ENCODE peak calls at places on chromosome 2, in five cellular contexts. V, Z, D, I and B are unnamed samples.

GRCh38 chr2:232236200-232236599 is 142.4 kb upstream of the ALPP start:
- DNase-seq in D (no peak), Z (no peak), V (no peak), I (no peak), B (no peak)

GRCh38 chr2:240572141-240573031 is 4.1 kb downstream of the RNPEPL1 start:
- DNase-seq in Z (no peak), D (no peak), I (peak), V (no peak), B (no peak)

GRCh38 chr2:184369307-184369706 is 229.0 kb upstream of the ZNF804A start:
- DNase-seq in D (no peak), I (no peak), V (no peak), Z (no peak), B (no peak)

GRCh38 chr2:8694737-8695136 is 12.9 kb downstream of the ID2 start:
- DNase-seq in I (no peak), V (no peak), Z (no peak), D (no peak), B (no peak)

GRCh38 chr2:11005032-11005431 is 93.3 kb downstream of the KCNF1 start:
- DNase-seq in V (no peak), I (no peak), D (no peak), Z (no peak), B (no peak)

GRCh38 chr2:100043891-100044255 is 98.5 kb downstream of the AFF3 start:
- DNase-seq in V (no peak), Z (no peak), D (no peak), I (no peak), B (no peak)

GRCh38 chr2:23287250-23287704 is 97.7 kb upstream of the KLHL29 start:
- DNase-seq in D (no peak), Z (peak), I (no peak), V (peak), B (no peak)

GRCh38 chr2:38215993-38216392 is 140.0 kb upstream of the CYP1B1 start:
- DNase-seq in I (no peak), V (no peak), D (no peak), Z (no peak), B (no peak)

GRCh38 chr2:189819297-189819704 is 35.1 kb downstream of the PMS1 start:
- DNase-seq in D (no peak), V (no peak), I (no peak), Z (no peak), B (no peak)

GRCh38 chr2:241733391-241734207 is 831 bp upstream of the D2HGDH start:
- DNase-seq in Z (no peak), V (no peak), D (peak), I (no peak), B (peak)

GRCh38 chr2:230927711-230928341 is 2.8 kb upstream of the GPR55 start:
- DNase-seq in I (peak), V (no peak), D (no peak), Z (peak), B (no peak)

GRCh38 chr2:152228215-152228614 is 52.7 kb upstream of the STAM2 start:
- DNase-seq in Z (no peak), I (no peak), V (no peak), D (no peak), B (no peak)

GRCh38 chr2:112155331-112156151 is 17.4 kb downstream of the FBLN7 start:
- DNase-seq in V (no peak), I (no peak), Z (no peak), D (no peak), B (peak)

GRCh38 chr2:157246212-157247067 is 11.1 kb upstream of the GALNT5 start:
- DNase-seq in Z (no peak), V (no peak), D (no peak), I (no peak), B (no peak)

GRCh38 chr2:218783612-218784169 is 1.7 kb downstream of the CYP27A1 start:
- DNase-seq in Z (no peak), D (no peak), I (no peak), V (no peak), B (no peak)

GRCh38 chr2:227164745-227165350 is 424 bp downstream of the COL4A3 start:
- DNase-seq in D (no peak), Z (no peak), V (no peak), I (no peak), B (peak)

GRCh38 chr2:95272781-95273180 is 1.5 kb upstream of the PROM2 start:
- DNase-seq in D (no peak), I (no peak), Z (peak), V (no peak), B (no peak)

GRCh38 chr2:203583696-203584095 is 48.6 kb upstream of the RAPH1 start:
- DNase-seq in V (peak), Z (peak), D (no peak), I (no peak), B (no peak)

GRCh38 chr2:134783912-134784311 is 54.5 kb upstream of the ACMSD start:
- DNase-seq in Z (no peak), I (no peak), D (no peak), V (no peak), B (no peak)

GRCh38 chr2:9112079-9112721 is 94.4 kb upstream of the ASAP2 start:
- DNase-seq in D (peak), V (peak), Z (no peak), I (no peak), B (no peak)

DNA sequence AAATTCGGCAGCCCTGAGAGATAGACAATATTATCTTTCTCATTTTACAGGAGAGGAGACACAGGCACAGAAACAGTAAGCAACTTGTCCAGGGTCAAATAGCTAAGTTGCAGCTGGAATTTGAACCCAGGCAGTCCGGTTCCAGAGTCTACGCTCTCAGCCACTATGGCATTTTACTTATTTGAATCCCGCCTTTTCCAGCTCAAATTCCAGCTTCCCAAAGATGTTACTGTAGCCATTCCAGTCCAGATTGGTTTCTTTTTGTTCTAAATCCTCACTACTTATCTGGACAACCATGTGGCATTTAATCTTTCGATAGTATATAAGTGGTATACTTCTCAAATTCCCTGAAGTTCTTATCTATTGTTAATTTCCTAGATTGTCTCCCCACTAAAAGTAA is 125.7 kb downstream of the NBAS start:
- DNase-seq in D (no peak), Z (no peak), V (no peak), I (no peak), B (no peak)
- H3K27ac ChIP-seq in D (no peak), Z (no peak), V (no peak), I (no peak), B (no peak)

GRCh38 chr2:12045864-12046291 is 299.4 kb downstream of the LPIN1 start:
- DNase-seq in D (no peak), I (no peak), V (no peak), Z (no peak), B (no peak)
- H3K4me3 ChIP-seq in D (no peak), I (no peak), V (no peak), Z (no peak), B (no peak)

DNA sequence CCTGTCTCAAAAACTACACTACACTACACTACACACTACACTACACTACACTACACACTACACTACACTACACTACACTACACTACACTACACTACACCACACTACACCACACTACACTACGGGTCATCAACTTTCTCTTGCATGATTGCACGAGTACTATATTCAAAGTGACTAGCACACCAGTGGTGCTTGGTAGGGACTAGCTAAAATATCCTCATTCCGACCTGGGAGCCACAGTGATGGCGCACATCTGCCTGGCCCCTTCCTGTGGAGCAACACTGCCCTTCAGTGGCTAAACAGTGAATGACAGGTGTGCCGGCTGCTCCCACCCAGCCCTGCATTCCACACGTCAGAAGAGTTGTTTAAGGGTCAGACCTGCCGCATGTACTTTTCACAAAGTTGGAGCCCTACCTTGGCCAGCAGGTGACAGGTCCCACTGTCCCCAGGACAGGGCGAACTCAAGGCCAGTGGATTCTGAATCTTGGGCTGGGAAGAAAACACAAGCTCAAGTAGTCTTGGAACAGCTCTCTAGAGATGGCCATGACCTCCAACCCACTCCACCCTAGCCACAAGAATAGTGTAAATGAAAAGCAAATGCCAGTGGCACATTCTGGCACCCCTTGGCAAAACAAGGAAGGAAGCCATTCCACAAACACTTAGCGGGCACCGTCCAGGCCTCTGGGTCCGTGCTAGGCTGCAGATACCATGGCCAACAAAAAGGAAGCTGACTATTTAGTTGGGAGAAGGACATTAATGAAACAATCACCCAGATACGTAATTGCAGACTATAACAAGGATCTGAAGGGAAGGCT is 79.7 kb upstream of the MSH2 start:
- DNase-seq in V (peak), I (peak), Z (peak), D (peak), B (peak)
- H3K27ac ChIP-seq in V (no peak), I (no peak), Z (no peak), D (no peak), B (no peak)

DNA sequence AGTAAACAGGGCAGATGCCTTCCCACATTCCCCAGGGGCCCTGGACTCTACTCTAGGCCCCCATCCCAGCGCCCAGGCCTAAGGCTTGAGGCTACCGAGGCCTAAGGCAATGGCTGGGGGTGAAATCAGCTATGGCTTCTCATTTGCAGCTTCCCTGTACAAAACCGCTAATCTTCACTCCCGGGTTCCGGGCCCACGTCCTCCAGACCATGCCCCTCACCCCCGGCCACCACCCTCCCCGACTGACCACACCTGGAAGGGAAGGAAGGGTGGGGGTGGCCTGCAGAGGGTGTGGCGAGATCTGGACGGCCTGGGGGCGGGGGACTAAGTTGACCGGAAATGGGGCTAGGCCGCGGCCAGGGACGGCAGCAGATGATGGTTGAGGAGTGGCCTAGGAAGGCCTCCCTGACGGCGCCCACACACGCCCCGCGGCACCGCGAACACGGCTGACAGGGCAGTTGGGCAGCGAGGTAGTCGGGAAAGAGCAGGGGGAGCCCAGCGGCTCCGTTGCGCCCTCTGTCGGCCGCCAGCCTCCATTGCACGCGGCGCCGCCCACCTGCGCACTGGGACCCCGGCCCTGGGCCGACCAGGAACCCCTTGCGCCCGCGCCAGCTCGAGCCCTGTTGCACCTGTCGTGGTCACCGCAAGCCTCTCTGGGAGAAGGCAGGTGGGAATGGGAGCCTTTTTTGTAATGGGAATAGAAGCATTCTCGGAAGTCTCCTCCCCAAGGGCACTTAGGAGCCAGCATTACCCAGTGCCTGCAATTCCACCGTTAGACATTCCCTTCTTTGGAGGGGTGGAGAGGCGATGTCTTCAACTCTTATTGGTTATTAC is 117.1 kb upstream of the STPG4 start:
- DNase-seq in Z (peak), D (peak), V (peak), I (peak), B (peak)
- H3K4me3 ChIP-seq in Z (peak), D (no peak), V (no peak), I (peak), B (no peak)